ENCODE peak calls at places on chromosomes 11 and 22, in four cellular contexts. H, P, I and B are unnamed samples.

GRCh38 chr22:30420401-30421178 is 5.0 kb upstream of the MTFP1 start:
- DNase-seq in I (no peak), H (no peak), P (no peak), B (no peak)

GRCh38 chr11:104024572-104024971 is 11.9 kb upstream of the DDI1 start:
- DNase-seq in P (no peak), I (no peak), H (no peak), B (no peak)

GRCh38 chr11:57203882-57204281 is 22.1 kb downstream of the LRRC55 start:
- DNase-seq in H (no peak), P (no peak), I (no peak), B (no peak)

GRCh38 chr11:65316311-65316978 is 1.8 kb downstream of the CDC42EP2 start:
- DNase-seq in H (no peak), I (no peak), P (no peak), B (no peak)

GRCh38 chr11:130781906-130782305 is 134.4 kb downstream of the SNX19 start:
- DNase-seq in P (no peak), H (no peak), I (no peak), B (no peak)

GRCh38 chr22:17371446-17371845 is 2.2 kb downstream of the CECR2 start:
- DNase-seq in P (no peak), I (no peak), H (no peak), B (no peak)

GRCh38 chr11:46247664-46248063 is 29.8 kb upstream of the CREB3L1 start:
- DNase-seq in I (peak), H (peak), P (peak), B (no peak)

GRCh38 chr11:8617063-8617462 is 23.0 kb upstream of the STK33 start:
- DNase-seq in I (no peak), P (no peak), H (no peak), B (no peak)

GRCh38 chr11:79311461-79311860 is 129.4 kb downstream of the TENM4 start:
- DNase-seq in I (no peak), P (no peak), H (no peak), B (no peak)

GRCh38 chr11:122140535-122140934 is 24.5 kb upstream of the BLID start:
- DNase-seq in P (no peak), I (no peak), H (no peak), B (no peak)

GRCh38 chr11:2577071-2578005 is 122.5 kb downstream of the KCNQ1OT1 start:
- DNase-seq in H (no peak), I (no peak), P (peak), B (no peak)

GRCh38 chr11:816433-816779 is 2.3 kb upstream of the PNPLA2 start:
- DNase-seq in H (no peak), P (no peak), I (no peak), B (no peak)

GRCh38 chr11:63997801-63998332 is 11.6 kb downstream of the OTUB1 start:
- DNase-seq in I (no peak), P (no peak), H (no peak), B (no peak)

GRCh38 chr22:45599836-45600577 is 71.6 kb upstream of the ATXN10 start:
- DNase-seq in I (no peak), P (no peak), H (no peak), B (no peak)

GRCh38 chr11:70926543-70926942 is 325.8 kb downstream of the SHANK2 start:
- DNase-seq in P (no peak), I (no peak), H (no peak), B (no peak)

GRCh38 chr11:113387605-113388211 is at the start of gene ANKK1:
- DNase-seq in H (no peak), P (peak), I (peak), B (no peak)

GRCh38 chr11:115499891-115500290 is 4.3 kb downstream of the CADM1 start:
- DNase-seq in H (no peak), I (no peak), P (no peak), B (no peak)

GRCh38 chr11:93444671-93445073 is 98.5 kb downstream of the SMCO4 start:
- DNase-seq in P (peak), H (no peak), I (no peak), B (no peak)

GRCh38 chr22:17085277-17086091 is 684 bp downstream of the IL17RA start:
- DNase-seq in H (no peak), I (no peak), P (peak), B (no peak)

GRCh38 chr11:88414385-88414861 is 76.9 kb upstream of the CTSC start:
- DNase-seq in P (no peak), H (no peak), I (peak), B (no peak)

GRCh38 chr11:289145-289705 is 299 bp downstream of the PGGHG start:
- DNase-seq in I (no peak), P (peak), H (no peak), B (no peak)

GRCh38 chr11:102312656-102313055 is 4.6 kb upstream of the BIRC3 start:
- DNase-seq in P (no peak), I (no peak), H (no peak), B (no peak)

GRCh38 chr11:45102361-45102809 is 44.1 kb upstream of the PRDM11 start:
- DNase-seq in I (no peak), P (no peak), H (no peak), B (no peak)

GRCh38 chr11:128888034-128888985 is 2.8 kb upstream of the KCNJ5 start:
- DNase-seq in H (no peak), P (no peak), I (no peak), B (no peak)

GRCh38 chr11:130179396-130180306 is 20.1 kb downstream of the ST14 start:
- DNase-seq in H (no peak), P (no peak), I (peak), B (no peak)

GRCh38 chr11:95149659-95150294 is 60.1 kb downstream of the ENDOD1 start:
- DNase-seq in I (no peak), P (peak), H (no peak), B (no peak)

GRCh38 chr11:96614846-96615245 is 225.0 kb downstream of the JRKL start:
- DNase-seq in H (no peak), P (no peak), I (no peak), B (no peak)

GRCh38 chr11:26676641-26677040 is 45.2 kb downstream of the SLC5A12 start:
- DNase-seq in I (no peak), P (no peak), H (no peak), B (no peak)

GRCh38 chr11:126090452-126090851 is 27.8 kb upstream of the CDON start:
- DNase-seq in I (peak), H (no peak), P (no peak), B (no peak)

GRCh38 chr11:110376711-110377324 is 52.9 kb upstream of the FDX1 start:
- DNase-seq in I (peak), H (peak), P (peak), B (peak)

GRCh38 chr11:128195057-128195751 is 392.2 kb downstream of the ETS1 start:
- DNase-seq in H (no peak), P (no peak), I (no peak), B (no peak)

GRCh38 chr22:30202531-30203006 is 44.0 kb downstream of the LIF start:
- DNase-seq in P (no peak), I (no peak), H (no peak), B (no peak)

GRCh38 chr11:68524213-68524612 is 63.7 kb downstream of the PPP6R3 start:
- DNase-seq in H (no peak), P (no peak), I (no peak), B (no peak)

GRCh38 chr11:31240340-31240904 is 129.1 kb downstream of the DCDC1 start:
- DNase-seq in H (no peak), I (peak), P (peak), B (no peak)

GRCh38 chr11:12426176-12426575 is 48.8 kb downstream of the PARVA start:
- DNase-seq in P (no peak), H (no peak), I (no peak), B (no peak)